ENCODE peak calls at places on chromosome 15, in seven cellular contexts. One of them, this sample, is unnamed.

GRCh38 chr15:20272422-20273184 is 269.0 kb downstream of the GOLGA6L6 start:
- DNase-seq in SK-N-SH: no peak
- DNase-seq in H1: no peak
- DNase-seq in K562: no peak
- DNase-seq in GM12878: no peak
- DNase-seq in HCT116: no peak
- DNase-seq in HepG2: no peak
- DNase-seq in this sample: peak; percentile 73

GRCh38 chr15:32732574-32733157 is 14.9 kb downstream of the GREM1 start:
- DNase-seq in SK-N-SH: no peak
- DNase-seq in H1: no peak
- DNase-seq in K562: no peak
- DNase-seq in GM12878: no peak
- DNase-seq in HCT116: no peak
- DNase-seq in HepG2: no peak
- DNase-seq in this sample: no peak

GRCh38 chr15:32683906-32684584 is 33.8 kb upstream of the GREM1 start:
- DNase-seq in SK-N-SH: no peak
- DNase-seq in H1: no peak
- DNase-seq in K562: no peak
- DNase-seq in GM12878: no peak
- DNase-seq in HCT116: no peak
- DNase-seq in HepG2: no peak
- DNase-seq in this sample: no peak

GRCh38 chr15:87287156-87287555 is 969.4 kb downstream of the NTRK3 start:
- DNase-seq in SK-N-SH: no peak
- DNase-seq in H1: no peak
- DNase-seq in K562: no peak
- DNase-seq in GM12878: no peak
- DNase-seq in HCT116: no peak
- DNase-seq in HepG2: no peak
- DNase-seq in this sample: peak; percentile 2

GRCh38 chr15:26235148-26235769 is 372.1 kb upstream of the ATP10A start:
- DNase-seq in SK-N-SH: peak; percentile 24
- DNase-seq in H1: peak; percentile 80
- DNase-seq in K562: no peak
- DNase-seq in GM12878: no peak
- DNase-seq in HCT116: no peak
- DNase-seq in HepG2: no peak
- DNase-seq in this sample: peak; percentile 74

GRCh38 chr15:36370735-36371115 is 208.7 kb upstream of the CDIN1 start:
- DNase-seq in SK-N-SH: no peak
- DNase-seq in H1: no peak
- DNase-seq in K562: no peak
- DNase-seq in GM12878: no peak
- DNase-seq in HCT116: peak; percentile 50
- DNase-seq in HepG2: peak; percentile 1
- DNase-seq in this sample: no peak

GRCh38 chr15:96037584-96037983 is 292.9 kb upstream of the NR2F2 start:
- DNase-seq in SK-N-SH: no peak
- DNase-seq in H1: no peak
- DNase-seq in K562: no peak
- DNase-seq in GM12878: peak; percentile 93
- DNase-seq in HCT116: no peak
- DNase-seq in HepG2: no peak
- DNase-seq in this sample: no peak

GRCh38 chr15:98853161-98853560 is 154.4 kb downstream of the PGPEP1L start:
- DNase-seq in SK-N-SH: peak; percentile 77
- DNase-seq in H1: no peak
- DNase-seq in K562: peak; percentile 50
- DNase-seq in GM12878: peak; percentile 50
- DNase-seq in HCT116: peak; percentile 81
- DNase-seq in HepG2: peak; percentile 29
- DNase-seq in this sample: peak; percentile 58

GRCh38 chr15:51202783-51203182 is 108.1 kb upstream of the TNFAIP8L3 start:
- DNase-seq in SK-N-SH: no peak
- DNase-seq in H1: no peak
- DNase-seq in K562: no peak
- DNase-seq in GM12878: no peak
- DNase-seq in HCT116: no peak
- DNase-seq in HepG2: no peak
- DNase-seq in this sample: no peak

GRCh38 chr15:25674948-25675347 is 188.2 kb downstream of the ATP10A start:
- DNase-seq in SK-N-SH: no peak
- DNase-seq in H1: no peak
- DNase-seq in K562: no peak
- DNase-seq in GM12878: no peak
- DNase-seq in HCT116: no peak
- DNase-seq in HepG2: no peak
- DNase-seq in this sample: no peak

GRCh38 chr15:22887157-22887951 is 48.9 kb downstream of the NIPA2 start:
- DNase-seq in SK-N-SH: no peak
- DNase-seq in H1: no peak
- DNase-seq in K562: peak; percentile 53
- DNase-seq in GM12878: no peak
- DNase-seq in HCT116: no peak
- DNase-seq in HepG2: no peak
- DNase-seq in this sample: no peak

GRCh38 chr15:33987444-33987843 is 19.1 kb downstream of the CHRM5 start:
- DNase-seq in SK-N-SH: no peak
- DNase-seq in H1: no peak
- DNase-seq in K562: no peak
- DNase-seq in GM12878: no peak
- DNase-seq in HCT116: no peak
- DNase-seq in HepG2: no peak
- DNase-seq in this sample: no peak

GRCh38 chr15:68314563-68314962 is 37.0 kb downstream of the FEM1B start:
- DNase-seq in SK-N-SH: peak; percentile 7
- DNase-seq in H1: no peak
- DNase-seq in K562: no peak
- DNase-seq in GM12878: no peak
- DNase-seq in HCT116: no peak
- DNase-seq in HepG2: peak; percentile 18
- DNase-seq in this sample: no peak
- TF ChIP-seq YY1 in SK-N-SH: no peak
- TF ChIP-seq YY1 in H1: no peak
- TF ChIP-seq YY1 in K562: no peak
- TF ChIP-seq YY1 in GM12878: no peak
- TF ChIP-seq YY1 in HCT116: no peak
- TF ChIP-seq YY1 in HepG2: no peak
- TF ChIP-seq YY1 in this sample: no peak

GRCh38 chr15:80010131-80010673 is 39.2 kb upstream of the BCL2A1 start:
- DNase-seq in SK-N-SH: no peak
- DNase-seq in H1: no peak
- DNase-seq in K562: no peak
- DNase-seq in GM12878: no peak
- DNase-seq in HCT116: no peak
- DNase-seq in HepG2: no peak
- DNase-seq in this sample: no peak
- H3K9ac ChIP-seq in SK-N-SH: no peak overlapping the region
- H3K9ac ChIP-seq in H1: no peak overlapping the region
- H3K9ac ChIP-seq in K562: no peak overlapping the region
- H3K9ac ChIP-seq in GM12878: peak overlapping the region; percentile 21
- H3K9ac ChIP-seq in HCT116: no peak overlapping the region
- H3K9ac ChIP-seq in HepG2: no peak overlapping the region
- H3K9ac ChIP-seq in this sample: no peak overlapping the region

DNA sequence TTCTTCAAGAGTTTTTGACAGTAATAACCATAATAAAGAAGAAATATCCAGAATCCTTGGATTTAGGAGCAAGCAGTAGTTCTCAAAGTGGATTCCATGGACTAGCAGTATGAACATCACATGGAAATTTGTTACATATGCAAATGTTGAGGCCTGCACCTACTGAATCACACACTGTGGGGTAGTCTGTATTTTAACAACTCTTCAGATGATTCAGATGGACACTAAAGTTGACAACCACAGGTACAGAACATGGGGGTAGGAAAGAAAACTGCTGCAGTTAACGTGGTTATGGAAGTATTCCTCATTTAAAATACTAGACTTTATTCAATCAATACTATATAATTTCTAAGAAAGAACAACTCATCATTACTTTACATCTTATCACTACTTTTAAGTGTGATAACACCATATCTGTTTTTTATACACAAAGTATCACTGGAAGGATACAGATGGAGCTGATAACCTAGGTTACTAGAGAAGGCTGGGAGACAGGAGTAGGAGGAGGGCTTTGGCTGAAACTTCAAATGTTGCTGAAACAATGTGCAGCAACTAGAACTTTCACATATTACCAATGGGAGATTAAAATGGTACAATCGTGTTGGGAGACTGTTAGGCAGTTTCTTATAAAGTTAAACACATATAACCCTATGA is 11.7 kb downstream of the NEDD4 start:
- DNase-seq in SK-N-SH: no peak
- DNase-seq in H1: no peak
- DNase-seq in K562: no peak
- DNase-seq in GM12878: no peak
- DNase-seq in HCT116: no peak
- DNase-seq in HepG2: no peak
- DNase-seq in this sample: no peak
- TF ChIP-seq YY1 in SK-N-SH: no peak
- TF ChIP-seq YY1 in H1: no peak
- TF ChIP-seq YY1 in K562: no peak
- TF ChIP-seq YY1 in GM12878: no peak
- TF ChIP-seq YY1 in HCT116: no peak
- TF ChIP-seq YY1 in HepG2: no peak
- TF ChIP-seq YY1 in this sample: no peak

GRCh38 chr15:58715266-58715917 is 34.1 kb downstream of the ADAM10 start:
- DNase-seq in SK-N-SH: no peak
- DNase-seq in H1: no peak
- DNase-seq in K562: no peak
- DNase-seq in GM12878: no peak
- DNase-seq in HCT116: no peak
- DNase-seq in HepG2: no peak
- DNase-seq in this sample: no peak

GRCh38 chr15:58716027-58716426 is 33.5 kb downstream of the ADAM10 start:
- DNase-seq in SK-N-SH: no peak
- DNase-seq in H1: no peak
- DNase-seq in K562: no peak
- DNase-seq in GM12878: no peak
- DNase-seq in HCT116: no peak
- DNase-seq in HepG2: no peak
- DNase-seq in this sample: no peak

GRCh38 chr15:58717357-58717756 is 32.1 kb downstream of the ADAM10 start:
- DNase-seq in SK-N-SH: no peak
- DNase-seq in H1: no peak
- DNase-seq in K562: no peak
- DNase-seq in GM12878: no peak
- DNase-seq in HCT116: no peak
- DNase-seq in HepG2: no peak
- DNase-seq in this sample: no peak
- H3K9ac ChIP-seq in SK-N-SH: no peak overlapping the region
- H3K9ac ChIP-seq in H1: no peak overlapping the region
- H3K9ac ChIP-seq in K562: no peak overlapping the region
- H3K9ac ChIP-seq in GM12878: no peak overlapping the region
- H3K9ac ChIP-seq in HCT116: no peak overlapping the region
- H3K9ac ChIP-seq in HepG2: no peak overlapping the region
- H3K9ac ChIP-seq in this sample: no peak overlapping the region

DNA sequence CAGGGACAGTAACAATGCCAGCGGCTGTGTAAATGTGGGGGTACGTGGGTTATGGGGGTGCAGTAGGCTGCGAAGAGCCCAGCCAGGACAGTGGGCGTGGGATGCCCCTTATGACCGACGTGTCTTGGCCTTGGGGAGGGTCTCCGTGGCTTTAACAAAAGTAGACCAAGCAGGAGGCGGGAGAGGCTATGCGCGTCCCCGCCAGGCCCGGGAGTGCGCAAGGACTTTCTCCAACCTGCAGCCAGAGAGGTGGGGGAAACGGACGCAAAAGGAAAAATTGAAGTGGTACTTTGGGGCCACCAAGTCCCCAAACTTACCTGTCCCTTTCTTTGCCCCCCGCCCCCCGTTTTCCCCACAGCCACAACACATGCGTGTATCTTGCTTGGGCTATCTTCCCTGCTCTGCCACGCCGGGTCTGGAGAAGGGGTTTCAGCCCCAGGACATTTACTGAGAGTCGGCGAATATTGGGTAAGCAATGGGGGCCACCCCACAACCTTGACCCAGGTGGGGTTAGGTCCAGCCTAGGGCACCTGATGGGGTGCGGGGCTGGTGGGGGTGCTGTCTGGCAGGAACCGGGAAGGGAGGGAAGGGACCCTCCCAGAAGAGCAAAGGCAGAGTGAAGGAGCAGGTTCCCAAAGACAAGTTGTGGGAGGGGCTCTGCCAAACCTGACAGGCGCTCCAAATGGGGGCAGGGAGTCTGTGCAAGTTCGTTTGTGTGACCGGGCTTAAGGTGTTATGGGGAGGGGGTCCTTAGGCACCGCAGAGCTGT is 647 bp downstream of the ISLR2 start:
- DNase-seq in SK-N-SH: no peak
- DNase-seq in H1: no peak
- DNase-seq in K562: no peak
- DNase-seq in GM12878: no peak
- DNase-seq in HCT116: no peak
- DNase-seq in HepG2: no peak
- DNase-seq in this sample: no peak
- TF ChIP-seq YY1 in SK-N-SH: no peak
- TF ChIP-seq YY1 in H1: no peak
- TF ChIP-seq YY1 in K562: no peak
- TF ChIP-seq YY1 in GM12878: no peak
- TF ChIP-seq YY1 in HCT116: no peak
- TF ChIP-seq YY1 in HepG2: no peak
- TF ChIP-seq YY1 in this sample: no peak

GRCh38 chr15:92324036-92324963 is 69.4 kb upstream of the ST8SIA2 start:
- DNase-seq in SK-N-SH: peak; percentile 59
- DNase-seq in H1: no peak
- DNase-seq in K562: no peak
- DNase-seq in GM12878: no peak
- DNase-seq in HCT116: no peak
- DNase-seq in HepG2: no peak
- DNase-seq in this sample: no peak

GRCh38 chr15:92326236-92326635 is 67.4 kb upstream of the ST8SIA2 start:
- DNase-seq in SK-N-SH: no peak
- DNase-seq in H1: no peak
- DNase-seq in K562: no peak
- DNase-seq in GM12878: no peak
- DNase-seq in HCT116: no peak
- DNase-seq in HepG2: no peak
- DNase-seq in this sample: no peak

GRCh38 chr15:92327033-92327432 is 66.6 kb upstream of the ST8SIA2 start:
- DNase-seq in SK-N-SH: no peak
- DNase-seq in H1: no peak
- DNase-seq in K562: no peak
- DNase-seq in GM12878: no peak
- DNase-seq in HCT116: no peak
- DNase-seq in HepG2: no peak
- DNase-seq in this sample: no peak

GRCh38 chr15:92332125-92332899 is 61.4 kb upstream of the ST8SIA2 start:
- DNase-seq in SK-N-SH: no peak
- DNase-seq in H1: no peak
- DNase-seq in K562: no peak
- DNase-seq in GM12878: no peak
- DNase-seq in HCT116: no peak
- DNase-seq in HepG2: no peak
- DNase-seq in this sample: no peak

DNA sequence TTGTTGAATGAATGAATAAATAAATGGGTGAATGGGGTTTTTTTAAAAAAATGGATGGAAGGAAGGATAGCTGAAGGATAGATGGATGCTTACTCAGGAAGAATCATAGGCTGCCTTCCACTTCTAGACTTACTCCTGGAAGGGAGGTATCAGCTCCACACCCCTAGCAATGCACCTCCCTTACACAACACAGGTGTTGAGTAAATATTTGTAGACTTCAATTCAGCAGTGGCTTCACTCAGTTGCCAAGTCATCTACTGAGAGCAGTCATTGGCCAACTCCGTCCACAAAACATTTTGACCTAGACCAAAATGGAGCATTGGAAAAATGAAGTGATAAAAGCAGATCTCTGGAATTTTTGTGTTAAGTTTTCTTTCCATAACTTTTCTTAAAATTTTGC is 65.5 kb upstream of the ST8SIA2 start:
- DNase-seq in SK-N-SH: no peak
- DNase-seq in H1: no peak
- DNase-seq in K562: no peak
- DNase-seq in GM12878: no peak
- DNase-seq in HCT116: no peak
- DNase-seq in HepG2: no peak
- DNase-seq in this sample: no peak
- H3K9ac ChIP-seq in SK-N-SH: no peak overlapping the region
- H3K9ac ChIP-seq in H1: no peak overlapping the region
- H3K9ac ChIP-seq in K562: no peak overlapping the region
- H3K9ac ChIP-seq in GM12878: no peak overlapping the region
- H3K9ac ChIP-seq in HCT116: no peak overlapping the region
- H3K9ac ChIP-seq in HepG2: no peak overlapping the region
- H3K9ac ChIP-seq in this sample: no peak overlapping the region

This sample was measured in NT2/D1.